ENCODE peak calls at places on chromosome 7, in six cellular contexts. L is bronchial epithelial cell; F is brain microvascular endothelial cell; O is CD8-positive, alpha-beta T cell; W is endothelial cell; D is progenitor cell of endocrine pancreas. R is an unnamed sample.

GRCh38 chr7:139567647-139568345 is 44.3 kb downstream of the CLEC2L start:
- DNase-seq in L (no peak), F (no peak), O (no peak), W (no peak), D (no peak), R (no peak)

GRCh38 chr7:111578754-111579153 is 16.5 kb upstream of the IMMP2L start:
- DNase-seq in L (no peak), F (no peak), O (no peak), W (no peak), D (no peak), R (no peak)

GRCh38 chr7:151665363-151665762 is 145.7 kb upstream of the RHEB start:
- DNase-seq in L (no peak), F (peak), O (no peak), W (no peak), D (no peak), R (no peak)

GRCh38 chr7:132424821-132425739 is 151.2 kb downstream of the PLXNA4 start:
- DNase-seq in L (no peak), F (no peak), O (no peak), W (no peak), D (no peak), R (no peak)

GRCh38 chr7:40711706-40712105 is 576.9 kb downstream of the SUGCT start:
- DNase-seq in L (peak), F (no peak), O (no peak), W (no peak), D (no peak), R (no peak)

GRCh38 chr7:6398943-6399342 is 48.8 kb downstream of the DAGLB start:
- DNase-seq in L (peak), F (no peak), O (no peak), W (no peak), D (no peak), R (no peak)

GRCh38 chr7:31047282-31047681 is 4.8 kb upstream of the ADCYAP1R1 start:
- DNase-seq in L (no peak), F (no peak), O (no peak), W (no peak), D (no peak), R (no peak)

GRCh38 chr7:26293569-26294308 is 2.1 kb downstream of the SNX10 start:
- DNase-seq in L (no peak), F (no peak), O (no peak), W (no peak), D (no peak), R (no peak)

GRCh38 chr7:100211342-100211780 is 8.4 kb upstream of the PVRIG start:
- DNase-seq in L (no peak), F (no peak), O (no peak), W (no peak), D (no peak), R (no peak)

GRCh38 chr7:100208911-100209408 is 10.8 kb upstream of the PVRIG start:
- DNase-seq in L (no peak), F (no peak), O (no peak), W (no peak), D (no peak), R (no peak)

GRCh38 chr7:100212631-100213286 is 7.0 kb upstream of the PVRIG start:
- DNase-seq in L (no peak), F (no peak), O (no peak), W (no peak), D (no peak), R (no peak)

GRCh38 chr7:100209493-100209892 is 10.3 kb upstream of the PVRIG start:
- DNase-seq in L (no peak), F (no peak), O (no peak), W (no peak), D (no peak), R (no peak)

GRCh38 chr7:100210803-100211202 is 8.9 kb upstream of the PVRIG start:
- DNase-seq in L (no peak), F (no peak), O (no peak), W (no peak), D (no peak), R (no peak)
- TF ChIP-seq CTCF in L (no peak), F (no peak), O (no peak), W (no peak), D (no peak), R (no peak)

GRCh38 chr7:48188776-48189520 is 17.7 kb downstream of the ABCA13 start:
- DNase-seq in L (peak), F (peak), O (no peak), W (no peak), D (no peak), R (no peak)
- TF ChIP-seq CTCF in L (no peak), F (peak), O (no peak), W (no peak), D (no peak), R (no peak)

GRCh38 chr7:120995659-120996058 is 7.1 kb downstream of the CPED1 start:
- DNase-seq in L (no peak), F (no peak), O (no peak), W (no peak), D (no peak), R (no peak)
- TF ChIP-seq CTCF in L (no peak), F (no peak), O (no peak), W (no peak), D (no peak), R (no peak)

DNA sequence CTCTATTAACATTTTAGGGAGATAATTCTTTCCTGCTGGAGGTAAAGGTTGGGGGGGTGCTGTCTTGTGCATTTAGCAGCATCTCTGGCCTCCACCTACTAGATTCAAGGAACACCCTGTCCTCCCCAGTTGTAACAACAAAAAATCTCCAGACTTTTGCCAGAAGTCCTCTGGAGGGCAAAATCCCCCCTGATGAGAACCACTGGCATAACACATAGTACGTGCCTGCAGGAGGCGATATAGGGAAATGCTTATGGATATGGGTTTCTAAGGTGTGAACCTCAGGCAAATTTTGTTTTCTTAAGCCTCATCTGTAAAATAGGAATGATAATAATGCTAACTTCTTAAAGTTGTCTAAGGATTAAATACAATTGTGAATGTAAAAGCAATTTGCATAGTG is 2.9 kb upstream of the OSBPL3 start:
- DNase-seq in L (no peak), F (no peak), O (no peak), W (no peak), D (no peak), R (no peak)
- TF ChIP-seq CTCF in L (peak), F (peak), O (no peak), W (no peak), D (peak), R (no peak)

DNA sequence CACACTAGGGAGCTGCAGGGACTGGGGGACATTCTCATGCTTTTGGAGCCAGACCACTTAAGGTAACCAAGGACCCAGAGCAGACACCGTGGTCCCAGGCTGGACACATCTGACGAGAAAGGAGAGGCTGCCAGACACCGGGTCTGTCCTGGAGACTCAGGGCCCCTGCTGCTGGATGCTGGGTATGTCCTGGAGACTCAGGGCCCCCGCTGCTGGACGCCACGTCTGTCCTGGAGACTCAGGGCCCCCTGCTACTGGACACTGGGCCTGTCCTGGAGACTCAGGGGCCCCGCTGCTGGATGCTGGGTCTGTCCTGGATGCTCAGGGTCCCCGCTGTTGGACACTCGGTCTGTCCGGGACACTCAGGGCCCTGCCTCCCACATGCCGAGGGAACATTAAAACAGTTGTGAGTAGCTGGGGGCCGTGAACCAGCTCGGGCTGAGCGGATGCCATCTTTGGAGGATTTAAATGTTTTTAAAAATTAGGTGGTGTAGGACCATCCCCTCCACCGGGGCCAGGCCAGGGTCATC is 249.7 kb downstream of the DNAJB6 start:
- DNase-seq in L (no peak), F (no peak), O (no peak), W (no peak), D (no peak), R (no peak)
- TF ChIP-seq CTCF in L (no peak), F (no peak), O (no peak), W (no peak), D (no peak), R (no peak)

GRCh38 chr7:97798036-97799019 is 66.4 kb downstream of the TAC1 start:
- DNase-seq in L (no peak), F (no peak), O (no peak), W (no peak), D (no peak), R (no peak)

DNA sequence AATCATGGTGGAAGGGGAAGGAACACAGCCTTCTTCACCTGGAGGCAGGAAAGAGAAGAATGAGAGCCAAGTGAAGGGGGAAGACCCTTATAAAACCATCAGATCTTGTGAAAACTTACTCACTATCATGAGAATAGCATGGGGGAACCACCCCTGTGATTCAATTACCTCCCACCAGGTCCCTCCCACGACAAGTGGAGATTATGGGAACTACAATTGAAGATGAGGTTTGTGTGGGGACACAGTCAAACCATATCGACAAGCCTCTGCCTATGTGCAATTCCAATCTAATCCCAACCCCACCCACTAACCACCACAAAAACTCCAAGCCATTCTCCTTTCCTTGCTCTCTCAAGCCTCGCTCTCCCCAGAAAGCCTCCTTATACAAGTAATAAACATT is 69.2 kb downstream of the TAC1 start:
- DNase-seq in L (no peak), F (no peak), O (no peak), W (no peak), D (no peak), R (no peak)
- TF ChIP-seq CTCF in L (no peak), F (no peak), O (no peak), W (no peak), D (no peak), R (no peak)